ENCODE peak calls at places on chromosomes 5 and 9, in seven cellular contexts. L is stomach, D is ovary, I is breast epithelium, U is fibroblast of lung, K is heart left ventricle, T is cardiac muscle cell. G is an unnamed sample. For H3K4me1, the result is how much of the 10 kb centered on the place peaks cover.

GRCh38 chr9:33180526-33181184 is 13.5 kb upstream of the B4GALT1 start:
- DNase-seq in T (no peak), L (no peak), I (no peak), D (no peak), K (no peak), U (peak), G (no peak)

GRCh38 chr5:67528953-67529352 is 332.4 kb upstream of the CD180 start:
- DNase-seq in D (no peak), I (no peak), K (no peak), U (no peak), L (no peak), T (no peak), G (no peak)

GRCh38 chr9:15276328-15276969 is 30.6 kb downstream of the TTC39B start:
- DNase-seq in K (no peak), D (no peak), I (no peak), L (no peak), U (no peak), T (no peak), G (no peak)

GRCh38 chr9:109199676-109200075 is 32.6 kb upstream of the FRRS1L start:
- DNase-seq in U (no peak), T (no peak), K (no peak), L (no peak), I (no peak), D (no peak), G (no peak)

GRCh38 chr5:139061274-139061673 is 136.9 kb downstream of the SIL1 start:
- DNase-seq in T (no peak), L (peak), I (no peak), U (peak), K (peak), D (peak), G (no peak)

GRCh38 chr9:83537331-83538171 is 650 bp downstream of the FRMD3 start:
- DNase-seq in I (no peak), D (no peak), T (peak), L (no peak), U (peak), K (no peak), G (peak)

GRCh38 chr5:127887282-127887681 is 184.1 kb downstream of the CCDC192 start:
- DNase-seq in U (no peak), L (no peak), D (no peak), I (no peak), K (no peak), T (no peak), G (no peak)

GRCh38 chr9:114302727-114303126 is 20.2 kb upstream of the ORM1 start:
- DNase-seq in L (peak), K (peak), U (no peak), I (no peak), D (peak), T (no peak), G (no peak)

GRCh38 chr5:112339761-112340160 is 79.3 kb downstream of the EPB41L4A start:
- DNase-seq in D (no peak), I (no peak), K (no peak), T (no peak), U (no peak), L (no peak), G (no peak)

GRCh38 chr5:116437351-116437705 is 137.3 kb downstream of the SEMA6A start:
- DNase-seq in L (no peak), U (no peak), K (no peak), D (no peak), T (no peak), I (no peak), G (no peak)

GRCh38 chr5:96736937-96737336 is 70.8 kb downstream of the ERAP1 start:
- DNase-seq in U (no peak), K (no peak), D (no peak), L (no peak), I (no peak), T (no peak), G (no peak)

GRCh38 chr5:95959964-95960801 is 1.5 kb downstream of the ELL2 start:
- DNase-seq in L (no peak), T (no peak), I (no peak), U (peak), K (peak), D (no peak), G (peak)

GRCh38 chr5:180291943-180292831 is at the start of gene MAPK9:
- DNase-seq in T (peak), L (peak), I (peak), K (peak), D (peak), U (peak), G (peak)

GRCh38 chr5:850511-851006 is at the start of gene ZDHHC11:
- DNase-seq in K (no peak), I (peak), L (peak), U (no peak), T (no peak), D (peak), G (no peak)

GRCh38 chr5:111170279-111170678 is 53.9 kb upstream of the CAMK4 start:
- DNase-seq in K (no peak), L (no peak), D (no peak), T (no peak), I (no peak), U (no peak), G (no peak)

GRCh38 chr9:36906492-36906891 is 127.6 kb downstream of the PAX5 start:
- DNase-seq in L (no peak), K (no peak), I (no peak), U (no peak), T (no peak), D (no peak), G (no peak)

GRCh38 chr9:7844283-7844682 is 44.7 kb upstream of the DMAC1 start:
- DNase-seq in U (peak), I (no peak), T (peak), K (no peak), D (no peak), L (no peak), G (no peak)

GRCh38 chr9:133954862-133955529 is 37.1 kb downstream of the VAV2 start:
- DNase-seq in U (no peak), L (no peak), I (no peak), K (no peak), D (no peak), T (no peak), G (no peak)

GRCh38 chr5:119105971-119106370 is 35.1 kb downstream of the DMXL1 start:
- DNase-seq in U (no peak), D (no peak), L (no peak), K (no peak), T (peak), I (no peak), G (no peak)

GRCh38 chr5:26024774-26025173 is 1013.6 kb downstream of the CDH9 start:
- DNase-seq in T (peak), U (no peak), I (no peak), D (no peak), L (no peak), K (no peak), G (peak)

GRCh38 chr9:119697996-119698395 is 328.8 kb upstream of the BRINP1 start:
- DNase-seq in L (no peak), D (no peak), K (no peak), U (no peak), T (peak), I (no peak), G (no peak)

GRCh38 chr5:156758012-156758791 is 91.9 kb upstream of the PPP1R2B start:
- DNase-seq in U (no peak), I (no peak), L (no peak), K (no peak), D (no peak), T (no peak), G (no peak)

GRCh38 chr9:22244141-22245011 is 202.2 kb upstream of the DMRTA1 start:
- DNase-seq in I (no peak), D (peak), K (no peak), L (peak), U (peak), T (peak), G (peak)

DNA sequence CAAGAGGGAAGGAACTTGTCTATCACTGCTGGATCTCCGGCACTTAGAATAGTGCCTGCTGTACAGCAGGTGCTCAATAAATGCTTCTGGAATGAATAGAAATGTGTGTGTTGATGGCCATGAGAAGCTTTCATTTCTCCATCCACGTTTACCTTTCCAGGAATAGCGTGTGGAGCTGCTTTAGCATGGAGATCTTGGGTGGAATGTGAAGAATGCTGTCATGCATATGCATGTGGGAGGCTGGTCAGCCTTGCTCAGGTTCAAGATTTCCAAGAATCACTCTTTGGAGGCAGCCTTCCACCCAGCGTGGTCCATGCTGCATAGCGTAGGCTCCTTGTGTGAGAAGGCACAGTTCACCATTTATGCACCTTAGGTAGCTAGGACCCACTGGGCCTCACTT is 19.2 kb downstream of the COL15A1 start:
- DNase-seq in D (no peak), T (peak), U (no peak), K (no peak), L (no peak), I (no peak), G (no peak)
- H3K4me1 ChIP-seq in D (under half), T (under half), U (under half), K (under half), L (under half), I (under half), G (under half)

GRCh38 chr9:85213650-85214607 is 527.8 kb downstream of the AGTPBP1 start:
- DNase-seq in D (no peak), L (no peak), K (no peak), I (no peak), T (no peak), U (no peak), G (no peak)
- H3K27ac ChIP-seq in D (no peak), L (no peak), K (no peak), I (no peak), T (no peak), U (no peak), G (no peak)

GRCh38 chr5:91864902-91865420 is 481.8 kb upstream of the ARRDC3 start:
- DNase-seq in U (peak), I (no peak), L (no peak), K (no peak), T (no peak), D (no peak), G (peak)

GRCh38 chr5:91867799-91868198 is 484.7 kb upstream of the ARRDC3 start:
- DNase-seq in T (no peak), I (no peak), L (no peak), K (no peak), U (no peak), D (no peak), G (no peak)

GRCh38 chr5:91865920-91866319 is 482.8 kb upstream of the ARRDC3 start:
- DNase-seq in I (no peak), T (no peak), U (no peak), L (no peak), K (no peak), D (no peak), G (no peak)
- H3K4me3 ChIP-seq in I (no peak), T (no peak), U (no peak), L (no peak), K (no peak), D (no peak), G (no peak)

GRCh38 chr5:131375351-131375750 is 111.5 kb downstream of the CDC42SE2 start:
- DNase-seq in K (no peak), U (no peak), I (no peak), D (no peak), T (no peak), L (no peak), G (no peak)

GRCh38 chr5:131381011-131381410 is 117.2 kb downstream of the CDC42SE2 start:
- DNase-seq in I (no peak), L (no peak), U (peak), K (no peak), D (no peak), T (no peak), G (no peak)

GRCh38 chr5:131379723-131380122 is 115.9 kb downstream of the CDC42SE2 start:
- DNase-seq in K (peak), D (no peak), L (no peak), T (no peak), I (no peak), U (peak), G (peak)

GRCh38 chr5:131379071-131379538 is 115.3 kb downstream of the CDC42SE2 start:
- DNase-seq in K (no peak), T (no peak), U (peak), I (no peak), L (no peak), D (no peak), G (no peak)

DNA sequence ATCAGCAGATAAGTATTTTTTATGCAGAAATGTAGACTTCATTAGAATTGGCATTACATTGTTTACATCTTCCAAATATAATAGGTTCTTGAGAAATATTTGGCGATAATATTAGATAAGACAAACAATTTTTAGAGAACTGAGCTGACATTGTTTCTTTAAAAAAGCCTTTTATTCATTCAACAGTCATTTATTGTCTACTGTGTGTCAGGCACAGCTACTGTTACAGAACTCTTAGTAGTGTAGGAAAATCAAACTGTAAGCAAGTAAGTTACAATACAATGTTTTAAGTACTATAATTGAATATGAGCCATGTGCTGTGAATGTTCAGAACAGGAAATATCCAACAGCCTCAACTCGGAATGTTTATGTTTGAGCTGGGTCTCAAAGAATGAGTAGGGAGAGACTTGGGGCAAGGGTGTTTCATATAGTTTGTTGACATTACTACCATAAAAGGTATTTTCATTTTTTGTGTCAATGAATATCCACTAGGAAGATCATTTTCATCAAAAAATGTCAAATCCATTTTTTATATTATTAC is 114.0 kb downstream of the CDC42SE2 start:
- DNase-seq in T (no peak), I (no peak), L (no peak), U (peak), D (no peak), K (no peak), G (no peak)
- H3K4me1 ChIP-seq in T (under half), I (under half), L (under half), U (under half), D (under half), K (under half), G (under half)

GRCh38 chr9:95040106-95040505 is 277.4 kb downstream of the FANCC start:
- DNase-seq in L (no peak), I (no peak), K (no peak), D (no peak), T (no peak), U (no peak), G (no peak)
- H3K27ac ChIP-seq in L (peak), I (no peak), K (peak), D (no peak), T (no peak), U (no peak), G (no peak)

DNA sequence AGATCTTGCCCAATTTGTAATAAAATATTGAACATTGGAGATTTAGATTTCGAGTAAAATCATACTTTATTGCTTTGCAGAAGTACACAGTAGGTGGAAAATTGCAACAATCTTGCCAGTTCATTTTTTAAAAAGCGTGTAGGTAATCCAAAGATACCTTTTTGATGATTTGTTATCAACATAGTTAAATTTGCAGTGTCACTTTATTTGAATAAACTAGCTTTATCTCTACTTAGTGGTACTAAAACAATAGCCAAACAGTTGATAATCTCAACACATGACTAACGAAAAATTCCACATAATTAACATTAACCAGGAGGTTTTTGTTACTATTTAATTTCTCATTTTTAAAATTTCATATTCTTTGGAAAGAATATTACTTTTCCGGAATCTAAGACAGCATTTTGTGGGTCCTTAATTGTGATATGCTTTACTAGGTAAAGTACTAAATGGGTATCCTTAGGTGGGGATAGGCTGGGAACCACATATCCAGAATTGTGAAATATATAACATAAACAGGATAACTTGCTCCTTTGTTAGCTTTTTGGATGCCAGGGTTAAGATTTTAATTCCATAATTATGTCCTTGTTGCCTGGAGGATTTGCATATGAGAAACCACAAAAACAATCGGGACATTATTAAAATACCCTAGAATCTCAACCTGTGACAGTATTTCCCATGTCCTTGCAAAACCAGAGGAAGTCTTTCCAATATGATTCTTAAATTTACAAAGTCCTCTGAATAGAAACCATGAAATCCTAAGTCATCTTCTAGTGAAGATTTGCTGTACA is 2.4 kb upstream of the CHD1 start:
- DNase-seq in K (no peak), I (no peak), L (no peak), T (no peak), D (no peak), U (no peak), G (no peak)
- H3K4me3 ChIP-seq in K (peak), I (peak), L (no peak), T (no peak), D (no peak), U (no peak), G (no peak)

GRCh38 chr9:136543830-136544548 is 1.9 kb downstream of the NOTCH1 start:
- DNase-seq in T (no peak), L (no peak), D (no peak), U (no peak), K (no peak), I (no peak), G (peak)
- H3K4me1 ChIP-seq in T (under half), L (half or more), D (under half), U (under half), K (under half), I (under half), G (under half)

GRCh38 chr5:55620009-55620770 is 85.4 kb upstream of the PLPP1 start:
- DNase-seq in K (no peak), L (no peak), T (no peak), U (no peak), D (no peak), I (no peak), G (no peak)

GRCh38 chr5:55622460-55622859 is 87.7 kb upstream of the PLPP1 start:
- DNase-seq in K (no peak), L (no peak), I (no peak), U (no peak), T (no peak), D (no peak), G (no peak)

GRCh38 chr5:55620781-55621180 is 86.0 kb upstream of the PLPP1 start:
- DNase-seq in U (peak), I (no peak), T (no peak), L (no peak), D (no peak), K (no peak), G (no peak)

GRCh38 chr5:55623789-55624188 is 88.3 kb downstream of the SLC38A9 start:
- DNase-seq in I (no peak), D (no peak), T (no peak), L (no peak), U (no peak), K (no peak), G (no peak)

DNA sequence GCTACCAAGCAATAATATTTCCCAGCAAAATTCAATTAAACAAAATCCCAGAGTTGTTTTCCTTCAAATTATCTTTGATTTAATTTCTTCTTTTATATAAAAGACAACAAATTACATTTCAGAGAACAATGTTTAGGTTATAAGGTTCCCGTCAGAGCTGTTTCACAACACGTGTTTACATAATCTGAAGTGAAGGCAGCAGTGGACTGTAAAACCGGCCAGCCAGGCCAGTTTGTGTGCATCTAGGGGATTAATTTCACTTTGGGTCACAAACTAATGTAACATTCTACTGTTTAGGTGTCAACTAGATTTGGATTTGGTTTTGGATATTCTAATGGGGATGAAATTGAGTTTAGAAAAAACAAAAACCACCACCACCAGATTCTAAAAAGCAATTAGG is 86.5 kb upstream of the PLPP1 start:
- DNase-seq in K (no peak), T (no peak), I (no peak), L (no peak), D (no peak), U (peak), G (no peak)
- H3K27ac ChIP-seq in K (no peak), T (no peak), I (no peak), L (peak), D (no peak), U (no peak), G (no peak)

GRCh38 chr5:158840193-158840592 is 259.5 kb downstream of the EBF1 start:
- DNase-seq in D (no peak), T (no peak), L (no peak), U (no peak), I (no peak), K (no peak), G (no peak)

GRCh38 chr5:158841918-158842317 is 257.8 kb downstream of the EBF1 start:
- DNase-seq in T (no peak), D (no peak), U (no peak), I (no peak), K (no peak), L (no peak), G (no peak)

GRCh38 chr5:158845941-158846340 is 253.8 kb downstream of the EBF1 start:
- DNase-seq in K (no peak), L (no peak), I (no peak), D (no peak), T (no peak), U (no peak), G (peak)

GRCh38 chr5:158841481-158841880 is 258.2 kb downstream of the EBF1 start:
- DNase-seq in D (no peak), U (no peak), K (no peak), T (no peak), L (no peak), I (no peak), G (no peak)

DNA sequence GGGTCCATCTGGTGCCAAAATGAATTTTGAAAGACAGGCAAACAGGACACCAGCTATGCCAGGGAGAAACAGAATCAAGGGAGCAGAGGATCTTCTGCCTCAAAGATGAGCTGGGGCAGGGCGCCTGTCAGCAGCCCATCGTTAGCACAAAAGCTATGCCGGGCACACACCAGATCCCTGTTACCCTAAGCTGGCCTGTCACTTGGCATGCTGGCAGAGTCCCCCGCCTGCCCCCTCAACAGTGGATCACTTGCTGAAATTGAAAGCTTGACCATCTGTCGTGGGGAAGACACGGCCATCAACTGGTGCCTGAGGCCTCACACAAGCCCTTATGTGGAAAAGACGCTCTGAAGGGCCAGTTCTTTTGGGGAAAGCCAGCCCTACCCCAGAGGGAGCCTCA is 256.4 kb downstream of the EBF1 start:
- DNase-seq in T (no peak), L (no peak), D (no peak), U (no peak), K (no peak), I (no peak), G (peak)
- H3K4me3 ChIP-seq in T (no peak), L (no peak), D (no peak), U (no peak), K (no peak), I (no peak), G (no peak)